ENCODE peak calls at places on chromosomes 2 and 18, in nine cellular contexts. One of them, this sample, is unnamed.

GRCh38 chr2:72583376-72583775 is 242.5 kb downstream of the EXOC6B start:
- DNase-seq in suprapubic skin: no peak
- DNase-seq in fibroblast of villous mesenchyme: no peak
- DNase-seq in psoas muscle: no peak
- DNase-seq in H9: no peak
- DNase-seq in esophagus squamous epithelium: no peak
- DNase-seq in Calu3: no peak
- DNase-seq in GM10248: no peak
- DNase-seq in AG04449: no peak
- DNase-seq in this sample: no peak

GRCh38 chr2:46335404-46335965 is 38.3 kb downstream of the EPAS1 start:
- DNase-seq in suprapubic skin: no peak
- DNase-seq in fibroblast of villous mesenchyme: peak; percentile 80
- DNase-seq in psoas muscle: no peak
- DNase-seq in H9: peak; percentile 61
- DNase-seq in esophagus squamous epithelium: no peak
- DNase-seq in Calu3: peak; percentile 15
- DNase-seq in GM10248: no peak
- DNase-seq in AG04449: peak; percentile 71
- DNase-seq in this sample: no peak

GRCh38 chr18:59990121-59990818 is 90.5 kb downstream of the PMAIP1 start:
- DNase-seq in suprapubic skin: no peak
- DNase-seq in fibroblast of villous mesenchyme: no peak
- DNase-seq in psoas muscle: no peak
- DNase-seq in H9: no peak
- DNase-seq in esophagus squamous epithelium: no peak
- DNase-seq in Calu3: no peak
- DNase-seq in GM10248: no peak
- DNase-seq in AG04449: no peak
- DNase-seq in this sample: no peak

GRCh38 chr2:206164261-206164862 is 4.7 kb downstream of the EEF1B2 start:
- DNase-seq in suprapubic skin: no peak
- DNase-seq in fibroblast of villous mesenchyme: peak; percentile 52
- DNase-seq in psoas muscle: no peak
- DNase-seq in H9: no peak
- DNase-seq in esophagus squamous epithelium: no peak
- DNase-seq in Calu3: peak; percentile 50
- DNase-seq in GM10248: no peak
- DNase-seq in AG04449: no peak
- DNase-seq in this sample: no peak

GRCh38 chr18:80103231-80103630 is 5.8 kb upstream of the ADNP2 start:
- DNase-seq in suprapubic skin: no peak
- DNase-seq in fibroblast of villous mesenchyme: peak; percentile 70
- DNase-seq in psoas muscle: no peak
- DNase-seq in H9: no peak
- DNase-seq in esophagus squamous epithelium: no peak
- DNase-seq in Calu3: no peak
- DNase-seq in GM10248: no peak
- DNase-seq in AG04449: peak; percentile 38
- DNase-seq in this sample: no peak

GRCh38 chr2:225865468-225865867 is 466.0 kb downstream of the NYAP2 start:
- DNase-seq in suprapubic skin: no peak
- DNase-seq in fibroblast of villous mesenchyme: peak; percentile 35
- DNase-seq in psoas muscle: no peak
- DNase-seq in H9: no peak
- DNase-seq in esophagus squamous epithelium: no peak
- DNase-seq in Calu3: no peak
- DNase-seq in GM10248: no peak
- DNase-seq in AG04449: no peak
- DNase-seq in this sample: no peak

GRCh38 chr2:237485304-237485703 is 1.7 kb upstream of the MLPH start:
- DNase-seq in suprapubic skin: no peak
- DNase-seq in fibroblast of villous mesenchyme: peak; percentile 26
- DNase-seq in psoas muscle: no peak
- DNase-seq in H9: no peak
- DNase-seq in esophagus squamous epithelium: no peak
- DNase-seq in Calu3: no peak
- DNase-seq in GM10248: no peak
- DNase-seq in AG04449: no peak
- DNase-seq in this sample: no peak

GRCh38 chr18:7482342-7482741 is 84.8 kb upstream of the PTPRM start:
- DNase-seq in suprapubic skin: no peak
- DNase-seq in fibroblast of villous mesenchyme: no peak
- DNase-seq in psoas muscle: no peak
- DNase-seq in H9: no peak
- DNase-seq in esophagus squamous epithelium: no peak
- DNase-seq in Calu3: no peak
- DNase-seq in GM10248: no peak
- DNase-seq in AG04449: no peak
- DNase-seq in this sample: no peak

GRCh38 chr2:25756444-25757022 is 83.2 kb upstream of the DTNB start:
- DNase-seq in suprapubic skin: no peak
- DNase-seq in fibroblast of villous mesenchyme: no peak
- DNase-seq in psoas muscle: no peak
- DNase-seq in H9: no peak
- DNase-seq in esophagus squamous epithelium: no peak
- DNase-seq in Calu3: no peak
- DNase-seq in GM10248: no peak
- DNase-seq in AG04449: no peak
- DNase-seq in this sample: no peak

GRCh38 chr2:233798335-233799086 is 20.4 kb downstream of the MROH2A start:
- DNase-seq in suprapubic skin: no peak
- DNase-seq in fibroblast of villous mesenchyme: no peak
- DNase-seq in psoas muscle: no peak
- DNase-seq in H9: no peak
- DNase-seq in esophagus squamous epithelium: no peak
- DNase-seq in Calu3: no peak
- DNase-seq in GM10248: no peak
- DNase-seq in AG04449: no peak
- DNase-seq in this sample: no peak

GRCh38 chr2:234172066-234172465 is 121.6 kb downstream of the SPP2 start:
- DNase-seq in suprapubic skin: no peak
- DNase-seq in fibroblast of villous mesenchyme: peak; percentile 10
- DNase-seq in psoas muscle: no peak
- DNase-seq in H9: no peak
- DNase-seq in esophagus squamous epithelium: no peak
- DNase-seq in Calu3: no peak
- DNase-seq in GM10248: no peak
- DNase-seq in AG04449: no peak
- DNase-seq in this sample: no peak

GRCh38 chr2:73685770-73686438 is 43.7 kb upstream of the NAT8 start:
- DNase-seq in suprapubic skin: no peak
- DNase-seq in fibroblast of villous mesenchyme: no peak
- DNase-seq in psoas muscle: no peak
- DNase-seq in H9: no peak
- DNase-seq in esophagus squamous epithelium: no peak
- DNase-seq in Calu3: no peak
- DNase-seq in GM10248: no peak
- DNase-seq in AG04449: no peak
- DNase-seq in this sample: no peak

GRCh38 chr2:98311771-98312545 is 34.3 kb upstream of the CNGA3 start:
- DNase-seq in suprapubic skin: no peak
- DNase-seq in fibroblast of villous mesenchyme: no peak
- DNase-seq in psoas muscle: no peak
- DNase-seq in H9: peak; percentile 65
- DNase-seq in esophagus squamous epithelium: no peak
- DNase-seq in Calu3: no peak
- DNase-seq in GM10248: no peak
- DNase-seq in AG04449: no peak
- DNase-seq in this sample: no peak
- TF ChIP-seq CTCF in suprapubic skin: no peak
- TF ChIP-seq CTCF in fibroblast of villous mesenchyme: no peak
- TF ChIP-seq CTCF in psoas muscle: no peak
- TF ChIP-seq CTCF in H9: peak; percentile 68
- TF ChIP-seq CTCF in esophagus squamous epithelium: no peak
- TF ChIP-seq CTCF in Calu3: no peak
- TF ChIP-seq CTCF in GM10248: no peak
- TF ChIP-seq CTCF in AG04449: no peak
- TF ChIP-seq CTCF in this sample: no peak

DNA sequence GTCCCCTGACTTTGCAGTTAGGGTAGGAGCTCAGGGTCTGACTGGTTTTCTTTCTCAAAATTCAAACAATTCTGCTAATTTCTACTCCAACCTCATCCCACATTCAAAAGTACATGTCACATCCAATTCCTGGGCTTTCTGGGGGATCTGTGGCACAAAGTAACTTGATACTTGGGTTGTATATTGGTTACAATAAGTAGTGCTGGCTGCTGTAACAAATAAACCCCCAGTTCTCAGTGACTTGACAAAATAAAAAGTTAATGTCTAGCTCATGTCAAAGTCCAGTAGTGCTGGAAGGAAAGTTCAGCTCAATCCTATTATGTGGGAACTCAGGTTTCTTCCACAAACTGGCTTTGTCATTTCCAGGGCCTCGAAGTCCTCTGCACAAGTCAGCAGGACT is 23.1 kb downstream of the LGALSL start:
- DNase-seq in suprapubic skin: no peak
- DNase-seq in fibroblast of villous mesenchyme: no peak
- DNase-seq in psoas muscle: no peak
- DNase-seq in H9: no peak
- DNase-seq in esophagus squamous epithelium: no peak
- DNase-seq in Calu3: no peak
- DNase-seq in GM10248: no peak
- DNase-seq in AG04449: no peak
- DNase-seq in this sample: no peak
- TF ChIP-seq CTCF in suprapubic skin: no peak
- TF ChIP-seq CTCF in fibroblast of villous mesenchyme: no peak
- TF ChIP-seq CTCF in psoas muscle: no peak
- TF ChIP-seq CTCF in H9: no peak
- TF ChIP-seq CTCF in esophagus squamous epithelium: no peak
- TF ChIP-seq CTCF in Calu3: no peak
- TF ChIP-seq CTCF in GM10248: no peak
- TF ChIP-seq CTCF in AG04449: no peak
- TF ChIP-seq CTCF in this sample: no peak

GRCh38 chr2:27122791-27123190 is 824 bp upstream of the ABHD1 start:
- DNase-seq in suprapubic skin: no peak
- DNase-seq in fibroblast of villous mesenchyme: no peak
- DNase-seq in psoas muscle: no peak
- DNase-seq in H9: no peak
- DNase-seq in esophagus squamous epithelium: no peak
- DNase-seq in Calu3: no peak
- DNase-seq in GM10248: no peak
- DNase-seq in AG04449: no peak
- DNase-seq in this sample: no peak

GRCh38 chr2:27127883-27128670 is 4.5 kb downstream of the ABHD1 start:
- DNase-seq in suprapubic skin: peak; percentile 26
- DNase-seq in fibroblast of villous mesenchyme: no peak
- DNase-seq in psoas muscle: no peak
- DNase-seq in H9: no peak
- DNase-seq in esophagus squamous epithelium: no peak
- DNase-seq in Calu3: no peak
- DNase-seq in GM10248: no peak
- DNase-seq in AG04449: no peak
- DNase-seq in this sample: no peak

GRCh38 chr2:27126252-27126710 is 2.7 kb downstream of the ABHD1 start:
- DNase-seq in suprapubic skin: peak; percentile 6
- DNase-seq in fibroblast of villous mesenchyme: no peak
- DNase-seq in psoas muscle: peak; percentile 64
- DNase-seq in H9: no peak
- DNase-seq in esophagus squamous epithelium: no peak
- DNase-seq in Calu3: no peak
- DNase-seq in GM10248: no peak
- DNase-seq in AG04449: no peak
- DNase-seq in this sample: no peak

GRCh38 chr2:27125104-27125503 is 1.5 kb downstream of the ABHD1 start:
- DNase-seq in suprapubic skin: no peak
- DNase-seq in fibroblast of villous mesenchyme: no peak
- DNase-seq in psoas muscle: no peak
- DNase-seq in H9: no peak
- DNase-seq in esophagus squamous epithelium: no peak
- DNase-seq in Calu3: no peak
- DNase-seq in GM10248: no peak
- DNase-seq in AG04449: no peak
- DNase-seq in this sample: no peak

GRCh38 chr2:27123302-27124150 is at the start of gene ABHD1:
- DNase-seq in suprapubic skin: no peak
- DNase-seq in fibroblast of villous mesenchyme: no peak
- DNase-seq in psoas muscle: peak; percentile 85
- DNase-seq in H9: peak; percentile 67
- DNase-seq in esophagus squamous epithelium: no peak
- DNase-seq in Calu3: peak; percentile 57
- DNase-seq in GM10248: peak; percentile 72
- DNase-seq in AG04449: no peak
- DNase-seq in this sample: no peak
- TF ChIP-seq CTCF in suprapubic skin: no peak
- TF ChIP-seq CTCF in fibroblast of villous mesenchyme: no peak
- TF ChIP-seq CTCF in psoas muscle: no peak
- TF ChIP-seq CTCF in H9: no peak
- TF ChIP-seq CTCF in esophagus squamous epithelium: no peak
- TF ChIP-seq CTCF in Calu3: no peak
- TF ChIP-seq CTCF in GM10248: no peak
- TF ChIP-seq CTCF in AG04449: no peak
- TF ChIP-seq CTCF in this sample: peak; percentile 46

DNA sequence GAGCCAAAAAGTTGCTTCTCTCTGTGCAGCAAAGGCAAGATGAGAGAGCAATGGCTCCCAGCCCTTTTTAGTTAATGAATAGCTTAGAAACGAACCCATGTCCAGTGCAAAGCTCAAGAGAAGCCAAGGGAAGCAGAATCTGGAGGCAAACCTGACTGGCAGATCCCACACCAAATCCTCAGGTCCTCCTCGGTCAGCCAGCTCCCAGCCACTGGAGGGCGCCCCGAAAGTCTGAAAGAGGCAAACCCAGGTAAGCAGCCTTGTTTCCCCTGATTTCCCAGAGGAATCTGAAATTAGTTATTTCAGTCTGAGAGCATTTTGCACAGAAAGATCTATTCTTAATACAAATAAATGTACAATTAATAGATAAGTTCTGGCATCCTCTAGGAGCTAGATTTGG is 71.3 kb upstream of the PID1 start:
- DNase-seq in suprapubic skin: no peak
- DNase-seq in fibroblast of villous mesenchyme: peak; percentile 36
- DNase-seq in psoas muscle: peak; percentile 62
- DNase-seq in H9: peak; percentile 74
- DNase-seq in esophagus squamous epithelium: no peak
- DNase-seq in Calu3: peak; percentile 85
- DNase-seq in GM10248: no peak
- DNase-seq in AG04449: no peak
- DNase-seq in this sample: no peak
- TF ChIP-seq CTCF in suprapubic skin: no peak
- TF ChIP-seq CTCF in fibroblast of villous mesenchyme: peak; percentile 67
- TF ChIP-seq CTCF in psoas muscle: no peak
- TF ChIP-seq CTCF in H9: peak; percentile 86
- TF ChIP-seq CTCF in esophagus squamous epithelium: peak; percentile 32
- TF ChIP-seq CTCF in Calu3: peak; percentile 64
- TF ChIP-seq CTCF in GM10248: peak; percentile 47
- TF ChIP-seq CTCF in AG04449: no peak
- TF ChIP-seq CTCF in this sample: peak; percentile 69